ENCODE peak calls at places on chromosomes 7 and 10, in nine cellular contexts. Z is heart right ventricle, O is transverse colon, J is pancreas, V is HCT116, Y is psoas muscle, W is A673, U is endodermal cell, F is mesendoderm. A is an unnamed sample. For H3K27me3, the result is how much of the 10 kb centered on the place peaks cover.

GRCh38 chr7:44769381-44770209 is 20.9 kb downstream of the ZMIZ2 start:
- DNase-seq in Z (peak), O (peak), J (no peak), V (no peak), Y (no peak), W (no peak), U (no peak), F (no peak), A (peak)

GRCh38 chr10:86295791-86296190 is 70.8 kb downstream of the GRID1 start:
- DNase-seq in Z (no peak), O (no peak), J (no peak), V (no peak), Y (no peak), W (no peak), U (peak), F (no peak), A (no peak)

GRCh38 chr10:62850646-62851045 is 34.5 kb upstream of the EGR2 start:
- DNase-seq in Z (no peak), O (no peak), J (no peak), V (no peak), Y (no peak), W (no peak), U (no peak), F (peak), A (no peak)

GRCh38 chr10:20088302-20088701 is 272.1 kb downstream of the PLXDC2 start:
- DNase-seq in Z (no peak), O (no peak), J (no peak), V (no peak), Y (no peak), W (no peak), U (no peak), F (no peak), A (no peak)

GRCh38 chr7:132655071-132655761 is 78.9 kb upstream of the PLXNA4 start:
- DNase-seq in Z (peak), O (peak), J (peak), V (no peak), Y (peak), W (peak), U (peak), F (peak), A (peak)

GRCh38 chr10:31034041-31034918 is 2.6 kb upstream of the ZNF438 start:
- DNase-seq in Z (no peak), O (no peak), J (no peak), V (no peak), Y (no peak), W (no peak), U (no peak), F (no peak), A (no peak)

GRCh38 chr10:43403911-43404674 is 4.9 kb downstream of the HNRNPF start:
- DNase-seq in Z (no peak), O (no peak), J (no peak), V (no peak), Y (no peak), W (no peak), U (no peak), F (no peak), A (no peak)

GRCh38 chr7:150716368-150716767 is at the start of gene GIMAP1:
- DNase-seq in Z (peak), O (peak), J (no peak), V (no peak), Y (peak), W (no peak), U (no peak), F (no peak), A (no peak)

GRCh38 chr7:95199779-95200558 is 124.4 kb downstream of the PON1 start:
- DNase-seq in Z (no peak), O (peak), J (no peak), V (peak), Y (peak), W (peak), U (peak), F (peak), A (peak)

GRCh38 chr7:98978672-98979071 is 100.3 kb downstream of the TRRAP start:
- DNase-seq in Z (no peak), O (no peak), J (no peak), V (no peak), Y (no peak), W (no peak), U (no peak), F (no peak), A (no peak)

GRCh38 chr10:115417585-115418265 is 324.6 kb downstream of the ATRNL1 start:
- DNase-seq in Z (no peak), O (peak), J (peak), V (peak), Y (no peak), W (peak), U (peak), F (peak), A (peak)

GRCh38 chr10:19945275-19945674 is 129.0 kb downstream of the PLXDC2 start:
- DNase-seq in Z (peak), O (no peak), J (no peak), V (no peak), Y (peak), W (no peak), U (no peak), F (no peak), A (no peak)

GRCh38 chr7:11760372-11760771 is 71.6 kb downstream of the THSD7A start:
- DNase-seq in Z (no peak), O (no peak), J (no peak), V (no peak), Y (no peak), W (peak), U (no peak), F (peak), A (no peak)

GRCh38 chr7:79352323-79352722 is 101.1 kb downstream of the MAGI2 start:
- DNase-seq in Z (no peak), O (no peak), J (no peak), V (no peak), Y (no peak), W (no peak), U (no peak), F (no peak), A (no peak)

GRCh38 chr10:130022501-130023299 is 58.6 kb upstream of the EBF3 start:
- DNase-seq in Z (no peak), O (no peak), J (no peak), V (no peak), Y (no peak), W (peak), U (no peak), F (no peak), A (peak)

GRCh38 chr10:114681542-114681941 is 23.5 kb upstream of the ABLIM1 start:
- DNase-seq in Z (peak), O (no peak), J (no peak), V (peak), Y (no peak), W (peak), U (no peak), F (no peak), A (no peak)

GRCh38 chr10:75744242-75744641 is 312.8 kb downstream of the LRMDA start:
- DNase-seq in Z (no peak), O (no peak), J (no peak), V (no peak), Y (no peak), W (no peak), U (no peak), F (no peak), A (no peak)

DNA sequence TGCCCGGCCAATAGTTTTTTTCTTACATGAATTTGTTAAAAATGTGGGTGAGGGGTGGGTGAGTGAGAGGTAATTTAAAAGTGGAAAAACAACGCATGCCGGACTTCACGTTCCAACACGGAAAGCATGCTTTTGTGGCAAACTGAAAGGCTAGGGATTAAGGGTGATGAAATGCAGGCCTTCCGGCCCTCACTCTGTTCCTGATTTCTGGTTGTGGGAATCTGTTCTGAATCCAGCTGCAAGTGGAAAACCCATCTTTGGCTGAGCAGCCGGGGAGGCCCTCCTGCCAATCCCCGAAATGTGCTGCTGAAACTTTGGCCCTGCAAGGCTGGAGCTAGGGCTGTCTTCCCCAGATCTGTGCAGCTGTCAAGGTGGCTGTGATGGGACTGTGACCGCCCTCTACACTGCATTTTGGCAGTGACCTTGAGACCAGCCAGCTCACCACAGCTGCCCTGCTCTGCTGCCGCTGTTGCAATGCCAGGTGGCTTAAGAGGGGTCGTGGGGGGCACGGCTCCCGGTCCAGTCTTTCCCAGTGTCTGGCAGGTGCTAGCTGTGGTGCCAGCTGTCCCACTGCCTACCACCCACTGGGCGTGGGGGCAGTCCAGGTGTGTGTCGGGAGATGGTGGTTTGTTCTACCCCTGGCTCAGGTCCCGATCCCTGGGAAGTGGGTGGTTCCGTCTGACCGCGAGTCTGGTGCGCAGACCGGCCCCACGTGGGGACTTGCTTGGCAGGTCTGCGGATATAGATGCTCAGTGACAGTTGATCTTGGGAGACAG is 39.0 kb downstream of the TET1 start:
- DNase-seq in Z (peak), O (peak), J (peak), V (no peak), Y (peak), W (no peak), U (peak), F (peak), A (peak)
- H3K4me3 ChIP-seq in Z (peak), O (peak), J (peak), V (peak), Y (peak), W (peak), U (peak), F (no peak), A (no peak)

GRCh38 chr7:1644341-1645070 is 25.6 kb upstream of the ELFN1 start:
- DNase-seq in Z (no peak), O (no peak), J (no peak), V (no peak), Y (no peak), W (no peak), U (no peak), F (no peak), A (no peak)

GRCh38 chr7:1642291-1642728 is 27.8 kb upstream of the ELFN1 start:
- DNase-seq in Z (no peak), O (no peak), J (no peak), V (no peak), Y (no peak), W (no peak), U (no peak), F (no peak), A (peak)

GRCh38 chr7:1641661-1642260 is 28.3 kb upstream of the ELFN1 start:
- DNase-seq in Z (no peak), O (no peak), J (no peak), V (no peak), Y (no peak), W (no peak), U (no peak), F (no peak), A (peak)

GRCh38 chr7:1645071-1646015 is 24.7 kb upstream of the ELFN1 start:
- DNase-seq in Z (no peak), O (no peak), J (no peak), V (no peak), Y (no peak), W (no peak), U (no peak), F (no peak), A (peak)

GRCh38 chr7:1643270-1644092 is 26.6 kb upstream of the ELFN1 start:
- DNase-seq in Z (no peak), O (no peak), J (no peak), V (no peak), Y (no peak), W (no peak), U (no peak), F (no peak), A (peak)
- H3K27me3 ChIP-seq in Z (under half), O (under half), J (under half), V (under half), Y (under half), W (under half), U (under half), F (under half), A (under half)

DNA sequence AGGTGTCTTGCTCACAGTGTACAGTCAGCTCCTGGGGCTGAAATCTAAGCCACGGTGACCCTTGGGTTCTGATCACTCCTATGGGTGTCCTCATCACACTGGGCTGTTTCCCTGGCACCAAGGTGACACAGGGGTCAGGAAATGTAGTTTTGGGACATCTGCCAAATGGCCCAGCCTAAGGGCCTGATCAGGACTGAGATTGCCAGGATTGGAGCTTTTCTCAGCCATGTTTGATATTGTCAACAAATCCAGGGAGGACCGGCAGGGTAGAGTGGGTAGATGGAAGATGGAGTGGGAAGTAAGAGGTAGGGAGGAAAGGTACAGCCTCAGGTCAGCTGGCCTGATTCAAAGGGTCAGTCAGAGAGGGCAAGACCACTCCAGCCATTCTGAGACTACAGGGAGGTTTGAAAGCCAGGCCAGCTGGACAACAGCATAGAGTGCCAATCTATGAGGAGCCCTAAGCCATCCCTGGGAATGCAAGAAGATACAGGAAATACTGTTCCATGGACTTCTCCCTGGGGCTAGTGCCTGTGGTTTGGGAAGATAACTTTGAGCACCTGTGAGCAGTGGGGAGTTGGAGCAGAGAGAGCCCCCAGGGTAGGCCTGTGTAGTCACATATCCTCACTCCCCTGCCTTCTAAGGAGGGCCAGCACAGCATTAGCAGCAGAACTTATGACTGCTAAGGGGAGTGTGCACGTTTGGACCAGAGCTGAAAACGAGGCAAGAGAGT is 377.3 kb upstream of the ZMIZ1 start:
- DNase-seq in Z (no peak), O (no peak), J (no peak), V (no peak), Y (no peak), W (no peak), U (peak), F (no peak), A (no peak)
- H3K4me3 ChIP-seq in Z (no peak), O (no peak), J (no peak), V (no peak), Y (no peak), W (no peak), U (no peak), F (no peak), A (no peak)

GRCh38 chr7:157415486-157415885 is 78.7 kb downstream of the DNAJB6 start:
- DNase-seq in Z (no peak), O (no peak), J (no peak), V (no peak), Y (no peak), W (no peak), U (no peak), F (no peak), A (no peak)
- H3K27me3 ChIP-seq in Z (under half), O (under half), J (under half), V (under half), Y (under half), W (under half), U (under half), F (under half), A (under half)

A was measured in H7.